ENCODE peak calls at places on chromosome 7, in five cellular contexts. One of them, this sample, is unnamed.

GRCh38 chr7:20598479-20599419 is 16.7 kb upstream of the ABCB5 start:
- ATAC-seq in HepG2: peak
- ATAC-seq in GM12878: peak
- ATAC-seq in HCT116: peak
- ATAC-seq in Panc1: peak
- ATAC-seq in this sample: no peak

GRCh38 chr7:33742521-33742920 is 162.8 kb upstream of the BMPER start:
- ATAC-seq in HCT116: no peak
- ATAC-seq in GM12878: no peak
- ATAC-seq in HepG2: no peak
- ATAC-seq in Panc1: no peak
- ATAC-seq in this sample: no peak

GRCh38 chr7:153382591-153383225 is 623.2 kb downstream of the ACTR3B start:
- ATAC-seq in Panc1: no peak
- ATAC-seq in HepG2: no peak
- ATAC-seq in HCT116: no peak
- ATAC-seq in GM12878: no peak
- ATAC-seq in this sample: peak

GRCh38 chr7:80151274-80151665 is 16.6 kb downstream of the GNAI1 start:
- ATAC-seq in HepG2: no peak
- ATAC-seq in GM12878: peak
- ATAC-seq in Panc1: no peak
- ATAC-seq in HCT116: peak
- ATAC-seq in this sample: no peak

GRCh38 chr7:105487559-105488218 is 34.4 kb downstream of the PUS7 start:
- ATAC-seq in HCT116: peak
- ATAC-seq in Panc1: no peak
- ATAC-seq in HepG2: peak
- ATAC-seq in GM12878: peak
- ATAC-seq in this sample: peak

GRCh38 chr7:79876769-79877362 is 257.8 kb upstream of the GNAI1 start:
- ATAC-seq in HCT116: no peak
- ATAC-seq in GM12878: no peak
- ATAC-seq in Panc1: no peak
- ATAC-seq in HepG2: no peak
- ATAC-seq in this sample: no peak

GRCh38 chr7:101861223-101861775 is 43.9 kb downstream of the CUX1 start:
- ATAC-seq in GM12878: no peak
- ATAC-seq in HepG2: no peak
- ATAC-seq in Panc1: no peak
- ATAC-seq in HCT116: no peak
- ATAC-seq in this sample: no peak

GRCh38 chr7:123548406-123548805 is 9.2 kb downstream of the NDUFA5 start:
- ATAC-seq in Panc1: no peak
- ATAC-seq in GM12878: peak
- ATAC-seq in HCT116: no peak
- ATAC-seq in HepG2: no peak
- ATAC-seq in this sample: no peak

GRCh38 chr7:40475681-40475982 is 340.8 kb downstream of the SUGCT start:
- ATAC-seq in Panc1: no peak
- ATAC-seq in HCT116: no peak
- ATAC-seq in GM12878: no peak
- ATAC-seq in HepG2: no peak
- ATAC-seq in this sample: no peak

GRCh38 chr7:20279979-20280378 is 50.7 kb upstream of the ITGB8 start:
- ATAC-seq in GM12878: peak
- ATAC-seq in Panc1: no peak
- ATAC-seq in HCT116: no peak
- ATAC-seq in HepG2: no peak
- ATAC-seq in this sample: no peak

GRCh38 chr7:45573636-45574470 is at the start of gene ADCY1:
- ATAC-seq in HepG2: no peak
- ATAC-seq in Panc1: peak
- ATAC-seq in HCT116: no peak
- ATAC-seq in GM12878: no peak
- ATAC-seq in this sample: no peak

GRCh38 chr7:37518266-37518665 is 69.6 kb upstream of the ELMO1 start:
- ATAC-seq in HCT116: no peak
- ATAC-seq in GM12878: no peak
- ATAC-seq in HepG2: no peak
- ATAC-seq in Panc1: no peak
- ATAC-seq in this sample: no peak

GRCh38 chr7:1675673-1676549 is 5.8 kb downstream of the ELFN1 start:
- ATAC-seq in HepG2: no peak
- ATAC-seq in GM12878: no peak
- ATAC-seq in Panc1: no peak
- ATAC-seq in HCT116: no peak
- ATAC-seq in this sample: no peak

GRCh38 chr7:2270495-2270894 is 28.5 kb downstream of the NUDT1 start:
- ATAC-seq in Panc1: no peak
- ATAC-seq in HepG2: no peak
- ATAC-seq in HCT116: no peak
- ATAC-seq in GM12878: no peak
- ATAC-seq in this sample: no peak

GRCh38 chr7:79406371-79406770 is 47.1 kb downstream of the MAGI2 start:
- ATAC-seq in HCT116: no peak
- ATAC-seq in HepG2: no peak
- ATAC-seq in Panc1: no peak
- ATAC-seq in GM12878: no peak
- ATAC-seq in this sample: no peak

GRCh38 chr7:137931823-137932222 is 70.1 kb downstream of the CREB3L2 start:
- ATAC-seq in HCT116: no peak
- ATAC-seq in Panc1: no peak
- ATAC-seq in GM12878: no peak
- ATAC-seq in HepG2: peak
- ATAC-seq in this sample: no peak

GRCh38 chr7:100373261-100373831 is at the start of gene PILRA:
- ATAC-seq in HCT116: no peak
- ATAC-seq in GM12878: no peak
- ATAC-seq in HepG2: peak
- ATAC-seq in Panc1: no peak
- ATAC-seq in this sample: peak

GRCh38 chr7:11235491-11235890 is 261.8 kb downstream of the PHF14 start:
- ATAC-seq in HepG2: no peak
- ATAC-seq in GM12878: no peak
- ATAC-seq in HCT116: no peak
- ATAC-seq in Panc1: no peak
- ATAC-seq in this sample: no peak

GRCh38 chr7:29019275-29019820 is 61.2 kb upstream of the TRIL start:
- ATAC-seq in GM12878: no peak
- ATAC-seq in HepG2: no peak
- ATAC-seq in Panc1: no peak
- ATAC-seq in HCT116: no peak
- ATAC-seq in this sample: no peak

GRCh38 chr7:105224884-105225651 is 163.7 kb downstream of the SRPK2 start:
- ATAC-seq in HCT116: peak
- ATAC-seq in HepG2: no peak
- ATAC-seq in Panc1: peak
- ATAC-seq in GM12878: peak
- ATAC-seq in this sample: peak

GRCh38 chr7:87395442-87396020 is 50.1 kb downstream of the CROT start:
- ATAC-seq in GM12878: no peak
- ATAC-seq in Panc1: no peak
- ATAC-seq in HepG2: peak
- ATAC-seq in HCT116: no peak
- ATAC-seq in this sample: no peak

GRCh38 chr7:111414374-111414773 is 147.9 kb downstream of the IMMP2L start:
- ATAC-seq in HepG2: no peak
- ATAC-seq in Panc1: no peak
- ATAC-seq in HCT116: no peak
- ATAC-seq in GM12878: peak
- ATAC-seq in this sample: no peak

GRCh38 chr7:70093496-70093895 is 495.2 kb downstream of the AUTS2 start:
- ATAC-seq in HCT116: no peak
- ATAC-seq in GM12878: no peak
- ATAC-seq in Panc1: no peak
- ATAC-seq in HepG2: no peak
- ATAC-seq in this sample: no peak

GRCh38 chr7:70097639-70098038 is 499.4 kb downstream of the AUTS2 start:
- ATAC-seq in Panc1: no peak
- ATAC-seq in GM12878: no peak
- ATAC-seq in HCT116: no peak
- ATAC-seq in HepG2: no peak
- ATAC-seq in this sample: no peak

GRCh38 chr7:70091362-70091761 is 493.1 kb downstream of the AUTS2 start:
- ATAC-seq in Panc1: no peak
- ATAC-seq in GM12878: no peak
- ATAC-seq in HCT116: no peak
- ATAC-seq in HepG2: no peak
- ATAC-seq in this sample: no peak

GRCh38 chr7:70098133-70098561 is 499.9 kb downstream of the AUTS2 start:
- ATAC-seq in HepG2: no peak
- ATAC-seq in HCT116: no peak
- ATAC-seq in GM12878: no peak
- ATAC-seq in Panc1: no peak
- ATAC-seq in this sample: no peak

GRCh38 chr7:70092314-70093303 is 494.3 kb downstream of the AUTS2 start:
- ATAC-seq in HepG2: no peak
- ATAC-seq in Panc1: no peak
- ATAC-seq in GM12878: no peak
- ATAC-seq in HCT116: no peak
- ATAC-seq in this sample: no peak
- TF ChIP-seq POLR2AphosphoS5 in HepG2: no peak
- TF ChIP-seq POLR2AphosphoS5 in Panc1: no peak
- TF ChIP-seq POLR2AphosphoS5 in GM12878: no peak
- TF ChIP-seq POLR2AphosphoS5 in HCT116: no peak
- TF ChIP-seq POLR2AphosphoS5 in this sample: no peak

GRCh38 chr7:84274029-84274638 is 79.5 kb upstream of the SEMA3A start:
- ATAC-seq in GM12878: peak
- ATAC-seq in HCT116: no peak
- ATAC-seq in Panc1: no peak
- ATAC-seq in HepG2: no peak
- ATAC-seq in this sample: no peak
- TF ChIP-seq POLR2AphosphoS5 in GM12878: no peak
- TF ChIP-seq POLR2AphosphoS5 in HCT116: no peak
- TF ChIP-seq POLR2AphosphoS5 in Panc1: no peak
- TF ChIP-seq POLR2AphosphoS5 in HepG2: no peak
- TF ChIP-seq POLR2AphosphoS5 in this sample: peak

GRCh38 chr7:7395785-7396184 is 139.9 kb downstream of the COL28A1 start:
- ATAC-seq in HCT116: no peak
- ATAC-seq in Panc1: no peak
- ATAC-seq in HepG2: no peak
- ATAC-seq in GM12878: no peak
- ATAC-seq in this sample: no peak
- TF ChIP-seq POLR2AphosphoS5 in HCT116: no peak
- TF ChIP-seq POLR2AphosphoS5 in Panc1: no peak
- TF ChIP-seq POLR2AphosphoS5 in HepG2: no peak
- TF ChIP-seq POLR2AphosphoS5 in GM12878: no peak
- TF ChIP-seq POLR2AphosphoS5 in this sample: no peak

DNA sequence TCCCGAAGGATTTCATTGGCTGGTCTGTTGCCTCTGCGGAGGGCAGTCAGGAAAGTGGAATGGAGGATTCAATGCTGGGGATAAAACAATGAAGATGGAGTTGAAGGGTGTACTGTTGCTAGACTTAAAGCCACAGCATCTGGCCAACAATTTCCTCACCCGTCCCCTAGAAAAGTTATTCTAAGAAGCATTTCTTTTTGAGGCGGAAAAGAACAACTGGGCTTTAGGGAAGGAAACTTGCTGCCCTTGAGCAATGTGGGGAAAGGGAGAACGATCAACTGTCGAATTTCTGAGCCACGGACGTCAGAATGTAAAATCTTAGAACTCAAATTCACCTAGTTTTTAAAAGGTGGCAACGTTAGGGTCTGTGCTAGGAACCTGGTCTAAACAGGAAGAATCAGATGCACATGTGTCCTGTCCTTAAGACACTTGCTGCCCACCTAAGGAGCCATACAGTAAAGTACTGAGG is 673 bp downstream of the FMC1 start:
- ATAC-seq in HCT116: no peak
- ATAC-seq in HepG2: no peak
- ATAC-seq in Panc1: no peak
- ATAC-seq in GM12878: no peak
- ATAC-seq in this sample: no peak
- TF ChIP-seq POLR2AphosphoS5 in HCT116: no peak
- TF ChIP-seq POLR2AphosphoS5 in HepG2: no peak
- TF ChIP-seq POLR2AphosphoS5 in Panc1: no peak
- TF ChIP-seq POLR2AphosphoS5 in GM12878: no peak
- TF ChIP-seq POLR2AphosphoS5 in this sample: peak

This sample was measured in gastroesophageal sphincter.